ENCODE peak calls at places on chromosomes 3 and 15, in nine cellular contexts. Q is NCI-H1105 treated with DMSO at 0.1 percent for 48 hours; J is A172; F is activated T-helper 1 cell treated with anti-CD3 and anti-CD28 coated beads, Interleukin-2, amount 50 U/mL, for 16 hours; N is CD4-positive, CD25-positive, alpha-beta regulatory T cell; W is HS-27A; Y is aorta; H is gastrocnemius medialis; V is ureter. S is an unnamed sample.

GRCh38 chr3:187288176-187288893 is 3.2 kb downstream of the MASP1 start:
- DNase-seq in F (no peak), N (no peak), V (no peak), W (no peak), Y (peak; percentile 56), J (no peak), H (no peak), Q (no peak), S (no peak)

GRCh38 chr3:106249159-106249558 is 380.3 kb upstream of the CBLB start:
- DNase-seq in N (no peak), J (no peak), Y (no peak), W (no peak), F (no peak), H (no peak), V (no peak), Q (no peak), S (no peak)

GRCh38 chr3:55910543-55910942 is 423.4 kb upstream of the WNT5A start:
- DNase-seq in W (no peak), Y (no peak), F (no peak), V (no peak), Q (no peak), N (no peak), H (no peak), J (no peak), S (no peak)

GRCh38 chr3:152835311-152836102 is 576 bp downstream of the P2RY1 start:
- DNase-seq in F (no peak), Y (peak; percentile 83), V (peak; percentile 66), W (no peak), J (no peak), N (peak; percentile 1), H (peak; percentile 13), Q (peak; percentile 67), S (no peak)

GRCh38 chr3:107068980-107069379 is 308.3 kb upstream of the CCDC54 start:
- DNase-seq in Y (no peak), N (no peak), F (no peak), J (peak; percentile 67), V (no peak), W (peak; percentile 29), H (no peak), Q (no peak), S (no peak)

GRCh38 chr15:98160236-98160635 is 199.7 kb downstream of the ARRDC4 start:
- DNase-seq in N (peak; percentile 77), V (no peak), Y (peak; percentile 54), H (no peak), F (no peak), J (no peak), Q (no peak), W (no peak), S (no peak)

GRCh38 chr3:122911901-122912300 is 115.7 kb downstream of the SEMA5B start:
- DNase-seq in F (no peak), H (no peak), W (no peak), N (no peak), V (peak; percentile 37), Q (no peak), Y (no peak), J (no peak), S (no peak)

GRCh38 chr3:153429821-153430220 is 267.8 kb downstream of the RAP2B start:
- DNase-seq in W (no peak), F (no peak), N (no peak), Q (no peak), Y (no peak), J (no peak), V (no peak), H (no peak), S (no peak)

GRCh38 chr3:133734305-133734704 is 11.9 kb upstream of the TF start:
- DNase-seq in V (no peak), J (no peak), F (no peak), Q (no peak), Y (no peak), N (no peak), W (no peak), H (no peak), S (no peak)

GRCh38 chr15:58684751-58685150 is 64.8 kb downstream of the ADAM10 start:
- DNase-seq in H (no peak), J (no peak), N (no peak), Y (no peak), Q (no peak), V (no peak), F (no peak), W (no peak), S (no peak)